ENCODE peak calls at places on chromosomes 5 and 9, in five cellular contexts. G is GM20000, V is bronchial epithelial cell, T is HFFc6, A is fibroblast of lung. J is an unnamed sample.

GRCh38 chr5:173925449-173926071 is 37.4 kb downstream of the CPEB4 start:
- DNase-seq in T (peak; percentile 30), G (peak; percentile 28), V (peak; percentile 51), A (peak; percentile 72), J (peak; percentile 30)

GRCh38 chr5:149747141-149747832 is 17.2 kb downstream of the PPARGC1B start:
- DNase-seq in V (peak; percentile 48), G (no peak), A (no peak), T (no peak), J (no peak)

GRCh38 chr9:88814521-88815101 is 176.7 kb upstream of the S1PR3 start:
- DNase-seq in G (no peak), T (peak; percentile 94), A (peak; percentile 97), V (no peak), J (no peak)

GRCh38 chr9:96859461-96860198 is 5.3 kb upstream of the ZNF782 start:
- DNase-seq in V (peak; percentile 98), A (peak; percentile 26), G (no peak), T (peak; percentile 87), J (no peak)

GRCh38 chr5:57718155-57718554 is 235.5 kb upstream of the ACTBL2 start:
- DNase-seq in V (peak; percentile 81), T (no peak), G (no peak), A (peak; percentile 89), J (no peak)

GRCh38 chr5:122126177-122126701 is 3.1 kb upstream of the ZNF474 start:
- DNase-seq in A (peak; percentile 63), G (no peak), V (peak; percentile 29), T (peak; percentile 61), J (no peak)

GRCh38 chr5:157491471-157491870 is 31.5 kb downstream of the NIPAL4 start:
- DNase-seq in V (no peak), A (no peak), G (no peak), T (no peak), J (no peak)

GRCh38 chr9:110526426-110526825 is 53.1 kb downstream of the SVEP1 start:
- DNase-seq in G (no peak), A (peak; percentile 96), V (peak; percentile 84), T (peak; percentile 47), J (no peak)

GRCh38 chr9:80012557-80013330 is 441.0 kb downstream of the TLE4 start:
- DNase-seq in G (no peak), V (no peak), A (no peak), T (no peak), J (no peak)

GRCh38 chr5:58191451-58191850 is 268.4 kb downstream of the PLK2 start:
- DNase-seq in G (no peak), V (no peak), T (no peak), A (no peak), J (no peak)

DNA sequence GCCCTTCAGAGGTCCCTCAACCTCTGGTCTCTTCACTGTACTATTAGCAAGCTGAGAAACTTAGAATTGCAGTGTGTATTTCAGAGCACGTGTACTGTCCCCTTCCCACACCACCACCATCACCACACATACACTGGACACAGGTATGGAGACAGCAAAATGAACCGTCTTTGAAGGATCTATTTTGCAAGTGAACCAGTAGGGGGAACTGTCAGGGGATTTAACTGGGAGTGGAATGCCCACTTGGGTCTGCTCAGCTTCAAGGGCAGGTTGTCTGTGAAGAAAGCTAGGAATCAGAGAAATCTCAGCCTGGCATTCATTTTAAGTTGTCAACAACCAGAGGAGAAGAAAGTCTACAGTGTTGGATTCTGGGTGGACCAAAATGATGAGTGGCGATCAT is 147.0 kb downstream of the DCP2 start:
- DNase-seq in G (no peak), V (no peak), A (no peak), T (no peak), J (no peak)
- TF ChIP-seq CTCF in G (no peak), V (no peak), A (no peak), T (peak; percentile 43), J (no peak)

GRCh38 chr5:128905225-128906110 is 59.8 kb upstream of the SLC27A6 start:
- DNase-seq in G (peak; percentile 46), T (peak; percentile 57), A (peak; percentile 77), V (peak; percentile 56), J (peak; percentile 29)
- TF ChIP-seq CTCF in G (peak; percentile 65), T (peak; percentile 89), A (peak; percentile 69), V (peak; percentile 50), J (peak; percentile 78)

GRCh38 chr5:160649304-160649703 is 202.7 kb downstream of the ATP10B start:
- DNase-seq in A (no peak), G (peak; percentile 8), V (peak; percentile 10), T (no peak), J (no peak)
- TF ChIP-seq CTCF in A (no peak), G (no peak), V (peak; percentile 48), T (no peak), J (peak; percentile 49)

GRCh38 chr9:6551126-6551525 is 94.4 kb downstream of the GLDC start:
- DNase-seq in V (no peak), T (no peak), A (no peak), G (no peak), J (no peak)

GRCh38 chr9:6557883-6558282 is 87.6 kb downstream of the GLDC start:
- DNase-seq in T (no peak), A (no peak), G (no peak), V (no peak), J (no peak)

GRCh38 chr9:6552738-6553121 is 92.8 kb downstream of the GLDC start:
- DNase-seq in A (peak; percentile 52), V (peak; percentile 64), T (peak; percentile 20), G (no peak), J (no peak)

GRCh38 chr9:6549106-6549505 is 96.4 kb downstream of the GLDC start:
- DNase-seq in G (no peak), T (no peak), A (no peak), V (no peak), J (no peak)

GRCh38 chr9:6552033-6552737 is 93.3 kb downstream of the GLDC start:
- DNase-seq in A (peak; percentile 89), G (no peak), V (peak; percentile 21), T (peak; percentile 5), J (no peak)
- TF ChIP-seq CTCF in A (peak; percentile 15), G (no peak), V (peak; percentile 24), T (no peak), J (no peak)

GRCh38 chr5:53426878-53427277 is 53.6 kb upstream of the FST start:
- DNase-seq in V (no peak), A (no peak), G (no peak), T (no peak), J (no peak)

GRCh38 chr5:53426517-53426839 is 54.0 kb upstream of the FST start:
- DNase-seq in A (no peak), V (no peak), G (no peak), T (no peak), J (no peak)

GRCh38 chr5:53427965-53428364 is 52.5 kb upstream of the FST start:
- DNase-seq in V (no peak), T (no peak), A (peak; percentile 35), G (no peak), J (no peak)

GRCh38 chr5:53424691-53425597 is 55.5 kb upstream of the FST start:
- DNase-seq in A (no peak), V (peak; percentile 40), T (peak; percentile 49), G (no peak), J (no peak)

GRCh38 chr5:53425598-53426516 is 54.6 kb upstream of the FST start:
- DNase-seq in G (peak; percentile 24), V (no peak), T (no peak), A (no peak), J (no peak)
- TF ChIP-seq CTCF in G (no peak), V (no peak), T (peak; percentile 72), A (peak; percentile 8), J (peak; percentile 34)

DNA sequence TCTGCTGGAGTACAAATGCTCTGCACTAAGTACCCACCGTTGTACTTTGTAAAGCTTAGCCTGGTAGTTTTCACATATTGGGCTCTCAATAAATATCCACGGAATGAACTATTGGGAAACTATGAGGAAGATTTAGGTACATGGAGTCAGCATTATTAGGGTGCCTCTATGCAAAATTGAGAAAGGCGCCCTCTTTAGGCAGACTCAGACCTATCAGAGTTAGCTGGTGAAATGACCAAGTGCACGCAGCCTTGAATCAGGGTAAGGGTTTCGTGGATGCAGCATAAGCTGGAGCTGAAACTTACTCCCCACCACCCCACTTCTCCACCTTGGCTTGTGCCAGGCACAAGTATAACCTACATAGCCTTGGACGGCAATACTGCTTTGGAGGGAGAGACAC is 1178.8 kb upstream of the DMAC1 start:
- DNase-seq in A (no peak), G (no peak), V (no peak), T (no peak), J (no peak)
- TF ChIP-seq CTCF in A (no peak), G (no peak), V (no peak), T (no peak), J (no peak)

GRCh38 chr9:133814586-133815090 is 76.5 kb upstream of the SARDH start:
- DNase-seq in T (no peak), V (no peak), G (no peak), A (no peak), J (no peak)
- TF ChIP-seq CTCF in T (no peak), V (no peak), G (no peak), A (no peak), J (no peak)